ENCODE peak calls at places on chromosomes 7 and 10, in five cellular contexts. L is mammary epithelial cell, A is suprapubic skin, D is aorta, F is breast epithelium. U is an unnamed sample. For H3K4me1, the result is how much of the 10 kb centered on the place peaks cover.

GRCh38 chr7:112476390-112477052 is 4.3 kb upstream of the LSMEM1 start:
- DNase-seq in L (no peak), A (no peak), D (no peak), F (no peak), U (no peak)

GRCh38 chr10:19629559-19629958 is 186.7 kb upstream of the PLXDC2 start:
- DNase-seq in L (no peak), A (peak), D (peak), F (no peak), U (peak)

GRCh38 chr7:155972651-155973349 is 160.5 kb upstream of the SHH start:
- DNase-seq in L (no peak), A (peak), D (peak), F (no peak), U (peak)

GRCh38 chr7:137717811-137718271 is 128.9 kb downstream of the DGKI start:
- DNase-seq in L (no peak), A (no peak), D (no peak), F (no peak), U (peak)

GRCh38 chr7:2195403-2196246 is 37.1 kb downstream of the MAD1L1 start:
- DNase-seq in L (no peak), A (no peak), D (no peak), F (no peak), U (no peak)

GRCh38 chr10:33005322-33006282 is 47.6 kb upstream of the ITGB1 start:
- DNase-seq in L (peak), A (peak), D (peak), F (peak), U (peak)

GRCh38 chr7:104791065-104791464 is 222.9 kb upstream of the KMT2E start:
- DNase-seq in L (peak), A (no peak), D (no peak), F (no peak), U (no peak)

GRCh38 chr7:130971297-130971696 is 237.3 kb upstream of the KLF14 start:
- DNase-seq in L (no peak), A (no peak), D (no peak), F (no peak), U (no peak)

GRCh38 chr7:150356265-150356897 is 12.2 kb upstream of the REPIN1 start:
- DNase-seq in L (no peak), A (no peak), D (peak), F (no peak), U (peak)

GRCh38 chr10:47349516-47349915 is 1.4 kb downstream of the RBP3 start:
- DNase-seq in L (no peak), A (peak), D (peak), F (no peak), U (no peak)

GRCh38 chr10:80357000-80357803 is 621 bp downstream of the DYDC2 start:
- DNase-seq in L (peak), A (no peak), D (peak), F (no peak), U (peak)

GRCh38 chr10:51269816-51270215 is 195.5 kb downstream of the PRKG1 start:
- DNase-seq in L (no peak), A (no peak), D (no peak), F (no peak), U (no peak)

GRCh38 chr10:51273572-51273971 is 199.3 kb downstream of the PRKG1 start:
- DNase-seq in L (no peak), A (no peak), D (no peak), F (no peak), U (no peak)

DNA sequence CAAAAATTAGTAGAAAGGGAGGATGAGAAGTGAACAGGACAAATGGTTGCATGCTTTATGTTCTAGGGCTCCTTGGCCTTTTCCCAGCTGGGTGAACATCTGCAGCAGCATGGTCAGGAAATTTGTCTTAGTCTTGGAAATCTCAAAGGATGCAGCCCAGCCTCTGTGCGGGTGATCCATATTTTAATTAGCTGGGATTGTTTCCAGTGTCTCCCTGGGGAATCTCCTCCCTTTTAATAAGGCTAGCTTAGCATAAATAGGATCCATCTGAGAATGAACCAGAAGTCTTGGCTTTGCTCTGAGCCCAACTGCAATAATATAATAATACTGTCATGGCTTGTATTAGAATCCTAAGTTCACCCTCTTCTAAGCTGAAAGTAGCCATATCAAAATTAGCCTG is 198.3 kb downstream of the PRKG1 start:
- DNase-seq in L (no peak), A (no peak), D (no peak), F (no peak), U (no peak)
- H3K4me1 ChIP-seq in L (under half), A (under half), D (under half), F (under half), U (under half)

DNA sequence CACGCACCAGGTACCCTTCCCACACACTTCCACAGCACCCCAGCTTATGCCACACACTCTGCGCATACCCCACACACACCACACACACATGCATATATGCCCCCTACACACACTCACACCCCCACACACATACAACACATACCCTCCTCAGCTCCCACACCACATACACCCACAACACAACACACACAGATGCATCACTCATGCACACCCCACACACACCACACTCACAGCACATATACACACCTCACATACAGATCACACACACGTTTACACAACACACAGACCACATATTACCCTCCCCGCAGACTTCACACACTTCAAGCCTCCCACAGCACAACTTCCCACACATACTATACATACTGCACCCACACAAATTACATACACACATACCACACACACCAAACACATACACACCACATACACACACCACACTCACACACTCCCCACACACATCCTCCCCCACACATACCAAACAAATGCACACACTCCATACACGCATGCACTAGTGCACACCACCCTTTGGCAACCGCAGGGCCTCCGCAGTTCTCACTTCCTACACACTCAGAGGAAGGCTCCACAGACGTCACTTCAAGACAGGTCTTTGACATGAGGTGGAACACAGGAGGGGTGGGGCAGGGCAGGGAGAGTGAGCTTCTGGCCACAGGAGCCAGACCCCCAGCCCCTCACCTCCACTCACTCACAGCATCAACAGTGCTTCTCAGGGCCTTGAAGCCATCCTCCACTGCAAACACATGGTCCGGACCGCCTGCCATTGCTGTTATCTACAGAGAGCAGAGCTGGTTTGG is 18.5 kb upstream of the ANTXRL start:
- DNase-seq in L (no peak), A (no peak), D (no peak), F (no peak), U (no peak)
- H3K4me3 ChIP-seq in L (no peak), A (no peak), D (no peak), F (no peak), U (no peak)

GRCh38 chr10:79146611-79147130 is 77.9 kb downstream of the ZMIZ1 start:
- DNase-seq in L (no peak), A (peak), D (no peak), F (peak), U (no peak)
- H3K4me1 ChIP-seq in L (half or more), A (half or more), D (under half), F (under half), U (under half)

GRCh38 chr7:39855325-39855674 is 94.8 kb upstream of the CDK13 start:
- DNase-seq in L (no peak), A (no peak), D (no peak), F (no peak), U (no peak)
- H3K4me3 ChIP-seq in L (no peak), A (peak), D (no peak), F (peak), U (no peak)

GRCh38 chr7:122463631-122464030 is 159.1 kb upstream of the FEZF1 start:
- DNase-seq in L (no peak), A (no peak), D (no peak), F (no peak), U (no peak)
- H3K4me1 ChIP-seq in L (under half), A (under half), D (under half), F (under half), U (under half)

GRCh38 chr10:131230641-131231322 is 80.7 kb downstream of the TCERG1L start:
- DNase-seq in L (no peak), A (no peak), D (no peak), F (no peak), U (no peak)

GRCh38 chr10:131230166-131230565 is 81.4 kb downstream of the TCERG1L start:
- DNase-seq in L (no peak), A (no peak), D (peak), F (no peak), U (no peak)

GRCh38 chr10:131224106-131224505 is 87.4 kb downstream of the TCERG1L start:
- DNase-seq in L (no peak), A (no peak), D (no peak), F (no peak), U (no peak)

GRCh38 chr10:131223422-131223821 is 88.1 kb downstream of the TCERG1L start:
- DNase-seq in L (no peak), A (no peak), D (no peak), F (no peak), U (no peak)

GRCh38 chr10:131226831-131227740 is 84.4 kb downstream of the TCERG1L start:
- DNase-seq in L (no peak), A (no peak), D (peak), F (no peak), U (no peak)
- H3K4me3 ChIP-seq in L (no peak), A (no peak), D (no peak), F (no peak), U (no peak)

GRCh38 chr10:11142809-11143208 is 125.1 kb downstream of the CELF2 start:
- DNase-seq in L (no peak), A (no peak), D (no peak), F (no peak), U (no peak)
- H3K4me1 ChIP-seq in L (under half), A (under half), D (under half), F (under half), U (under half)

DNA sequence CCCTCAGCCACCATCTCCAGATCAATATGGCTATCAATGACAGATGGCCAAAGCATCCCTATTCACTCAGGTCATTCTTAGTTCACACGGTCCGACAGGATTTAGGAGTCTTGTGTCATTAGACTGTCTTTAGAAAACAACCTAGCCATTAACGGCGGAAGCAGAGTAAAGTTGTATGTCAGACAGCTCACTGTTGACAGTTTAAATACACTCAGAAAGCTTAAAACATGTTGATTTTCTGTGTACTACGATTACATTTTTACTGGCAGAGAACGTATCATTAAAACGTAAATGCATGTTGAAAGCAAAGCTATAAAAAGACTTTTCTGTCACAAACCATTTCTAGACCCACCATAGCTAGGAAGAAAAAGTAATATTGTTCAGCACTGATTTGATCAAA is 106.8 kb downstream of the HOXA1 start:
- DNase-seq in L (no peak), A (no peak), D (no peak), F (no peak), U (no peak)
- H3K4me3 ChIP-seq in L (no peak), A (no peak), D (no peak), F (no peak), U (no peak)

DNA sequence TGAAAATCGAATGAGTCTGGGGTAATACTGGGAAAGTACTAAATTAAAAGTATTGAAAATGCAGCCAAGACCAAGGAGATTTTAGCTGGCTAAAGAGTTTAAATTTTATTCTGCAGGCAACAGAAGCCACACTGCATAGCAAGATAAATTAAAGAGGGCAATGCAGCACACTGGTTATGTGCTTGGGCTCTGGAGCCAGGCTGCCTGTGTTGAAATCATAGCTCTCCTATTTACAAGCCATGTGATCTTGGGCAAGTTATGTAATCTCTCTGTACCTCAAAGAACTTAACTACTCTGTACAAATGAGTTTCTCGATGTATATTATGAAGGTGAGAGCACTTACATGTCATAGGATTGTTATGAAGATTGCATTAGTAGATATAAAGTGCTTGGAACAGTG is 9.9 kb downstream of the SLC25A13 start:
- DNase-seq in L (peak), A (no peak), D (no peak), F (no peak), U (no peak)
- H3K4me1 ChIP-seq in L (under half), A (under half), D (under half), F (under half), U (under half)

U was measured in endodermal cell.